ENCODE peak calls at places on chromosomes 2 and 18, in ten cellular contexts. One of them, this sample, is unnamed.

GRCh38 chr2:215619022-215619958 is 183.4 kb upstream of the FN1 start:
- DNase-seq in NCI-H345: peak
- DNase-seq in IMR-90: peak
- DNase-seq in pons: no peak
- DNase-seq in activated CD8-positive, alpha-beta memory T cell treated with anti-CD3 and anti-CD28 coated beads for 1 hour: no peak
- DNase-seq in naive thymus-derived CD8-positive, alpha-beta T cell: no peak
- DNase-seq in NCI-H1436 treated with DMSO at 0.1 percent for 48 hours: peak
- DNase-seq in activated naive CD4-positive, alpha-beta T cell: no peak
- DNase-seq in activated CD4-positive, alpha-beta memory T cell treated with anti-CD3 and anti-CD28 coated beads for 36 hours: peak
- DNase-seq in CMK: peak
- DNase-seq in this sample: no peak

GRCh38 chr18:38427234-38427633 is 861.6 kb upstream of the CELF4 start:
- DNase-seq in pons: peak
- DNase-seq in CMK: no peak
- DNase-seq in activated naive CD4-positive, alpha-beta T cell: no peak
- DNase-seq in naive thymus-derived CD8-positive, alpha-beta T cell: no peak
- DNase-seq in NCI-H345: peak
- DNase-seq in activated CD4-positive, alpha-beta memory T cell treated with anti-CD3 and anti-CD28 coated beads for 36 hours: no peak
- DNase-seq in IMR-90: no peak
- DNase-seq in activated CD8-positive, alpha-beta memory T cell treated with anti-CD3 and anti-CD28 coated beads for 1 hour: no peak
- DNase-seq in NCI-H1436 treated with DMSO at 0.1 percent for 48 hours: peak
- DNase-seq in this sample: no peak

GRCh38 chr2:72204156-72204781 is 56.6 kb upstream of the CYP26B1 start:
- DNase-seq in naive thymus-derived CD8-positive, alpha-beta T cell: no peak
- DNase-seq in IMR-90: peak
- DNase-seq in CMK: no peak
- DNase-seq in NCI-H1436 treated with DMSO at 0.1 percent for 48 hours: no peak
- DNase-seq in activated CD8-positive, alpha-beta memory T cell treated with anti-CD3 and anti-CD28 coated beads for 1 hour: no peak
- DNase-seq in NCI-H345: no peak
- DNase-seq in pons: no peak
- DNase-seq in activated naive CD4-positive, alpha-beta T cell: no peak
- DNase-seq in activated CD4-positive, alpha-beta memory T cell treated with anti-CD3 and anti-CD28 coated beads for 36 hours: no peak
- DNase-seq in this sample: no peak

GRCh38 chr2:165857881-165858280 is 63.8 kb upstream of the GALNT3 start:
- DNase-seq in NCI-H1436 treated with DMSO at 0.1 percent for 48 hours: no peak
- DNase-seq in naive thymus-derived CD8-positive, alpha-beta T cell: no peak
- DNase-seq in pons: no peak
- DNase-seq in NCI-H345: no peak
- DNase-seq in activated naive CD4-positive, alpha-beta T cell: no peak
- DNase-seq in IMR-90: peak
- DNase-seq in activated CD4-positive, alpha-beta memory T cell treated with anti-CD3 and anti-CD28 coated beads for 36 hours: no peak
- DNase-seq in activated CD8-positive, alpha-beta memory T cell treated with anti-CD3 and anti-CD28 coated beads for 1 hour: no peak
- DNase-seq in CMK: no peak
- DNase-seq in this sample: no peak

GRCh38 chr2:240410808-240411207 is 24.7 kb upstream of the GPC1 start:
- DNase-seq in CMK: no peak
- DNase-seq in activated naive CD4-positive, alpha-beta T cell: no peak
- DNase-seq in NCI-H345: no peak
- DNase-seq in pons: no peak
- DNase-seq in NCI-H1436 treated with DMSO at 0.1 percent for 48 hours: no peak
- DNase-seq in naive thymus-derived CD8-positive, alpha-beta T cell: no peak
- DNase-seq in activated CD4-positive, alpha-beta memory T cell treated with anti-CD3 and anti-CD28 coated beads for 36 hours: no peak
- DNase-seq in IMR-90: no peak
- DNase-seq in activated CD8-positive, alpha-beta memory T cell treated with anti-CD3 and anti-CD28 coated beads for 1 hour: no peak
- DNase-seq in this sample: peak

GRCh38 chr2:48440103-48440390 is 89.9 kb upstream of the STON1 start:
- DNase-seq in activated CD8-positive, alpha-beta memory T cell treated with anti-CD3 and anti-CD28 coated beads for 1 hour: no peak
- DNase-seq in NCI-H345: no peak
- DNase-seq in naive thymus-derived CD8-positive, alpha-beta T cell: no peak
- DNase-seq in IMR-90: no peak
- DNase-seq in NCI-H1436 treated with DMSO at 0.1 percent for 48 hours: no peak
- DNase-seq in pons: no peak
- DNase-seq in activated naive CD4-positive, alpha-beta T cell: no peak
- DNase-seq in activated CD4-positive, alpha-beta memory T cell treated with anti-CD3 and anti-CD28 coated beads for 36 hours: no peak
- DNase-seq in CMK: no peak
- DNase-seq in this sample: no peak

GRCh38 chr2:31812051-31812798 is 198.6 kb downstream of the MEMO1 start:
- DNase-seq in activated CD4-positive, alpha-beta memory T cell treated with anti-CD3 and anti-CD28 coated beads for 36 hours: peak
- DNase-seq in NCI-H345: no peak
- DNase-seq in activated naive CD4-positive, alpha-beta T cell: peak
- DNase-seq in IMR-90: peak
- DNase-seq in naive thymus-derived CD8-positive, alpha-beta T cell: no peak
- DNase-seq in pons: peak
- DNase-seq in activated CD8-positive, alpha-beta memory T cell treated with anti-CD3 and anti-CD28 coated beads for 1 hour: no peak
- DNase-seq in NCI-H1436 treated with DMSO at 0.1 percent for 48 hours: no peak
- DNase-seq in CMK: no peak
- DNase-seq in this sample: no peak

GRCh38 chr18:79577451-79578395 is 101.9 kb upstream of the CTDP1 start:
- DNase-seq in CMK: no peak
- DNase-seq in NCI-H345: no peak
- DNase-seq in activated naive CD4-positive, alpha-beta T cell: no peak
- DNase-seq in NCI-H1436 treated with DMSO at 0.1 percent for 48 hours: no peak
- DNase-seq in pons: no peak
- DNase-seq in IMR-90: peak
- DNase-seq in naive thymus-derived CD8-positive, alpha-beta T cell: no peak
- DNase-seq in activated CD8-positive, alpha-beta memory T cell treated with anti-CD3 and anti-CD28 coated beads for 1 hour: no peak
- DNase-seq in activated CD4-positive, alpha-beta memory T cell treated with anti-CD3 and anti-CD28 coated beads for 36 hours: no peak
- DNase-seq in this sample: peak

GRCh38 chr18:59040770-59041148 is 98.9 kb upstream of the SEC11C start:
- DNase-seq in naive thymus-derived CD8-positive, alpha-beta T cell: no peak
- DNase-seq in activated CD4-positive, alpha-beta memory T cell treated with anti-CD3 and anti-CD28 coated beads for 36 hours: no peak
- DNase-seq in CMK: no peak
- DNase-seq in pons: no peak
- DNase-seq in IMR-90: no peak
- DNase-seq in NCI-H345: no peak
- DNase-seq in activated CD8-positive, alpha-beta memory T cell treated with anti-CD3 and anti-CD28 coated beads for 1 hour: no peak
- DNase-seq in NCI-H1436 treated with DMSO at 0.1 percent for 48 hours: no peak
- DNase-seq in activated naive CD4-positive, alpha-beta T cell: no peak
- DNase-seq in this sample: no peak

GRCh38 chr18:41096504-41096903 is 858.5 kb upstream of the PIK3C3 start:
- DNase-seq in IMR-90: peak
- DNase-seq in activated CD4-positive, alpha-beta memory T cell treated with anti-CD3 and anti-CD28 coated beads for 36 hours: no peak
- DNase-seq in activated CD8-positive, alpha-beta memory T cell treated with anti-CD3 and anti-CD28 coated beads for 1 hour: no peak
- DNase-seq in NCI-H345: peak
- DNase-seq in activated naive CD4-positive, alpha-beta T cell: no peak
- DNase-seq in NCI-H1436 treated with DMSO at 0.1 percent for 48 hours: peak
- DNase-seq in naive thymus-derived CD8-positive, alpha-beta T cell: no peak
- DNase-seq in pons: no peak
- DNase-seq in CMK: no peak
- DNase-seq in this sample: no peak

This sample was measured in uterus.